ENCODE peak calls at places on chromosomes 16 and 17, in four cellular contexts. J is iPS DF 6.9, A is esophagus muscularis mucosa, P is colonic mucosa. N is an unnamed sample. For H3K9me3, the result is how much of the 10 kb centered on the place peaks cover.

GRCh38 chr17:82316651-82317393 is 586 bp downstream of the CD7 start:
- DNase-seq in J (no peak), A (no peak), P (no peak), N (no peak)

GRCh38 chr16:4320571-4321137 is 4.8 kb downstream of the GLIS2 start:
- DNase-seq in J (no peak), A (no peak), P (no peak), N (no peak)

GRCh38 chr16:48608452-48608851 is 1.5 kb downstream of the N4BP1 start:
- DNase-seq in J (no peak), A (no peak), P (no peak), N (no peak)

GRCh38 chr17:19004601-19005441 is at the start of gene FAM83G:
- DNase-seq in J (no peak), A (no peak), P (peak), N (peak)

GRCh38 chr17:20961551-20961950 is 81.3 kb downstream of the USP22 start:
- DNase-seq in J (no peak), A (no peak), P (no peak), N (no peak)

GRCh38 chr16:87968541-87968940 is 17.3 kb downstream of the BANP start:
- DNase-seq in J (no peak), A (no peak), P (no peak), N (no peak)

GRCh38 chr16:88736088-88736487 is 29.8 kb downstream of the CTU2 start:
- DNase-seq in J (no peak), A (no peak), P (no peak), N (no peak)

GRCh38 chr16:85026696-85027095 is 899 bp upstream of the KIAA0513 start:
- DNase-seq in J (no peak), A (no peak), P (no peak), N (no peak)

GRCh38 chr17:6713918-6714271 is 726 bp upstream of the SLC13A5 start:
- DNase-seq in J (no peak), A (no peak), P (no peak), N (no peak)

GRCh38 chr17:2932946-2933345 is 130.5 kb downstream of the OR1D5 start:
- DNase-seq in J (no peak), A (no peak), P (no peak), N (no peak)

GRCh38 chr16:53865492-53865863 is 161.5 kb downstream of the FTO start:
- DNase-seq in J (peak), A (no peak), P (no peak), N (no peak)

GRCh38 chr16:20020083-20020482 is 53.6 kb downstream of the GPR139 start:
- DNase-seq in J (no peak), A (no peak), P (no peak), N (no peak)

GRCh38 chr17:15914400-15915165 is 30.3 kb upstream of the ADORA2B start:
- DNase-seq in J (no peak), A (peak), P (no peak), N (no peak)

GRCh38 chr16:72927199-72928088 is 120.5 kb downstream of the ZFHX3 start:
- DNase-seq in J (no peak), A (no peak), P (no peak), N (no peak)

GRCh38 chr16:17414421-17414820 is 56.3 kb downstream of the XYLT1 start:
- DNase-seq in J (no peak), A (no peak), P (no peak), N (no peak)

GRCh38 chr16:54228325-54228724 is 58.3 kb downstream of the IRX3 start:
- DNase-seq in J (no peak), A (no peak), P (no peak), N (no peak)

GRCh38 chr17:7809086-7809790 is 24.8 kb upstream of the KDM6B start:
- DNase-seq in J (no peak), A (no peak), P (no peak), N (no peak)

GRCh38 chr16:17061326-17061725 is 409.4 kb downstream of the XYLT1 start:
- DNase-seq in J (no peak), A (no peak), P (no peak), N (no peak)

GRCh38 chr16:5938607-5939006 is 841.0 kb upstream of the EEF2KMT start:
- DNase-seq in J (no peak), A (no peak), P (no peak), N (no peak)
- H3K9me3 ChIP-seq in J (under half), A (half or more), P (under half), N (under half)

DNA sequence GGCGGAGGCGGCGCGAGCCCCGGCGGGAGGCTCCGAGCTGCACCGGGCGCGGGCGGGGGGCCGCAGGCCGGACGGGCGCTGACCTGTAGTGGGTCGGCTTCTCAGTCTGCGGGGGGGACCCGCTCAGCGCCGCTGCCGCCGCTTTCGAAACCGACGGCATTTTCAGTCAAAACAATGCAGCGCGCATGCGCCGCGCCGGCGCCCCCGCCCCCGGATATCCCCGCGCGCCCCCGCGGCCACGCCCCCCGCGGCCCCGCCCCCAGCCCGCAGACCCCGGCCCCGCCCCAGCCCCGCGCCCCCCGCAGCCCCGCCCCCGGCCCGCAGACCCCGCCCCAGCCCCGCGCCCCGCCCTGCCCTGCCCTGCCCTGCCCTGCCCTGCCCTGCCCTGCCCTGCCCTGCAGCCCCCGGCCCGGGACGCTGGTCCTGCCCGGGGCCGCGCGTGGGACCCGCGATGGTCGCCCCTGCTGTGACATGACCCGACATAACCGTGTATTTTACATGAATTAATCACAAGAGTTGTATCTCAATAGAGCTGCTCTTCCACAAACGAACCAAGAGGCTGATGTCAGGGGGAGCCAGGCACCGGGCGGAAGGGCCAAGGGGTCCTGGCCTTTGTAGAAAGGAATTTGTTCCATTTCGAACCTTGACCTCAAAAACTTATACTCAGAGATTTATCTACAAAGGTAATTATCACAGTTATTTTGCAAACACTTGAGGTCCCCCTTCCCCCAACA is at the start of gene UNKL:
- DNase-seq in J (no peak), A (no peak), P (peak), N (peak)
- H3K9me3 ChIP-seq in J (under half), A (under half), P (under half), N (under half)

GRCh38 chr17:36942631-36943125 is 5.4 kb downstream of the LHX1 start:
- DNase-seq in J (no peak), A (no peak), P (no peak), N (no peak)
- H3K9me3 ChIP-seq in J (under half), A (under half), P (under half), N (under half)

GRCh38 chr16:35737076-35737475 is 2277.7 kb downstream of the TP53TG3F start:
- DNase-seq in J (no peak), A (no peak), P (no peak), N (no peak)
- H3K9me3 ChIP-seq in J (under half), A (under half), P (under half), N (under half)

DNA sequence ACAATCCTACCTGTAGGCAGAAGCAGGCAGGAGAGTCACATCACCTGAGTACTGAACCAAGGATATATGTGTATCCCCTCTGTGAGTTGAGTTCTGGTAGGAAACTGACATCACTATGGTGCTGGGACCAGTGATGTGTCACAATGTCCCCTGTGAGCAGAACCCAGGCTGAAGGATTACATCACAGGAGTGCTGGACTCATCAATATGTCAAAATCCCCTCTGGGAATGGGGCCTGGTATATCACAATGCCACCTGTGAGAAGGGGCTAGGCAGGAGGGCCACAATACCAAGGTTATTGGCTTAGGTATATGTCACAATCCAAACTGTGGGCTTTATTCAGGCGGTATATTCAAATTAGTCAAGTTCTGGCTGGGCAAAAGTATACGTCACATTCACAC is 2098.3 kb downstream of the TP53TG3F start:
- DNase-seq in J (no peak), A (peak), P (no peak), N (no peak)
- H3K9me3 ChIP-seq in J (under half), A (under half), P (under half), N (under half)

GRCh38 chr17:10060526-10060925 is 137.9 kb downstream of the GAS7 start:
- DNase-seq in J (no peak), A (no peak), P (no peak), N (no peak)
- H3K9me3 ChIP-seq in J (under half), A (under half), P (under half), N (under half)

GRCh38 chr16:35596467-35596866 is 2137.1 kb downstream of the TP53TG3F start:
- DNase-seq in J (no peak), A (peak), P (no peak), N (no peak)

GRCh38 chr16:35599429-35600165 is 2140.2 kb downstream of the TP53TG3F start:
- DNase-seq in J (no peak), A (peak), P (no peak), N (no peak)

GRCh38 chr16:35602116-35602515 is 2142.7 kb downstream of the TP53TG3F start:
- DNase-seq in J (no peak), A (no peak), P (no peak), N (no peak)

DNA sequence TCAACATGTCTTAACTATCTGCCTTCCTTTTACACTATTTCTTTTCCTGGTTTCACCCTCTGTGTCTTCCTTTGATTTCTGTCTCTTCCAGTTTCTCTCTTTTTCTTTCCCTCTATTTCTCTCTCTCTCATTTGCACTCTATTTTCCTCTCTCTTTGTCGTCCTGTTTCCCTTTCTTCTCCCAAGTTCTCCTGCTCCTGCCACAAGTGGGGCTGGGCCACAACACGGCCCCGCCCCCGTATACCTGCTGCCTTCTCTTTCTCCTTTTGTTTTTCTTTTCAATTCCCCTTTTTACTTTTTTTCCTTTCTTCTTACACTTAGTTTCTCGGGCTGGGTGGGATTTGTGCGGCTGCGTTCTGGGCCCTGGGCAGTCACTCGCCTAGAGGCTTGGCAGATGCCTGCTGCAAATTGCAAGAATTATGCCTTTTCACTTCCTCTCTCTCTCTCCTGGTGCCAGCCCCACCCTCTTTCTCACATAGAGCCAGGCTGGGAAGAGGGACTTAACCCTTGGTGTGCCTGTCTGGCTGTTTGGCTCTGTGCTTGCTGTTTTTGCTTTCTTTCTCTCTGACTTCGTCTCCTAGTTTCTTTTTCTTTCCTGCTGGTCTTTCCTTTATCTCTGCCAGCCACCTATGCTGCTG is 2139.4 kb downstream of the TP53TG3F start:
- DNase-seq in J (no peak), A (peak), P (no peak), N (no peak)
- H3K9me3 ChIP-seq in J (under half), A (under half), P (under half), N (under half)

DNA sequence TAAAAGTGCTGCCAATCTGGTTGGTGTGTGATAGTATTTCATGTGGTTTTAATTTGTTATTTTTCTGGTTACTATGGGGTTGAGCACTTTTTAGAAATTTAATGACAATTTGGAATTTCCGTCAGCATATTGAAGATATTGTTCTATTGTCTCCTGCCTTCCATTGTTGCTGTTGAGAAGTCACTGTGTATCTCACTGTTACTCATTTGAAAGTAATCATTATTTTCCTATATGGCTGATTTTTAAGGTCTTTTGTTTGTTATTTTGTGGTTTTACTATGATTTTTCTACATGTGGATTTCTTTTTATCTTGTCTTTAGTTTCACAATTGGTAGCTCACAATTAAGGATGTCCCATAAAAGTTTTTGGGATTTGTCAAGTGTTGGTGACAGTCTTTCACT is 8.2 kb downstream of the KRT26 start:
- DNase-seq in J (no peak), A (no peak), P (no peak), N (no peak)
- H3K9me3 ChIP-seq in J (under half), A (under half), P (under half), N (under half)

GRCh38 chr16:35463358-35463757 is 2003.9 kb downstream of the TP53TG3F start:
- DNase-seq in J (no peak), A (no peak), P (no peak), N (no peak)
- H3K9me3 ChIP-seq in J (under half), A (under half), P (under half), N (under half)

GRCh38 chr17:27181935-27182334 is 112.0 kb upstream of the WSB1 start:
- DNase-seq in J (no peak), A (no peak), P (no peak), N (no peak)

GRCh38 chr17:27180322-27180721 is 113.6 kb upstream of the WSB1 start:
- DNase-seq in J (no peak), A (no peak), P (no peak), N (no peak)
- H3K9me3 ChIP-seq in J (under half), A (under half), P (under half), N (under half)